ENCODE peak calls at places on chromosome 16, in four cellular contexts. S is sigmoid colon, L is H1, R is adrenal gland. M is an unnamed sample. For H3K27me3, the result is how much of the 10 kb centered on the place peaks cover.

GRCh38 chr16:50881331-50881830 is 139.5 kb downstream of the CYLD start:
- DNase-seq in S (no peak), R (no peak), L (no peak), M (no peak)

GRCh38 chr16:72415379-72415778 is 243.4 kb upstream of the PMFBP1 start:
- DNase-seq in R (no peak), S (no peak), L (no peak), M (no peak)

GRCh38 chr16:66899945-66900688 is 18.6 kb downstream of the CDH16 start:
- DNase-seq in L (no peak), R (peak), S (peak), M (peak)

GRCh38 chr16:65111306-65111705 is 10.6 kb downstream of the CDH11 start:
- DNase-seq in R (no peak), L (no peak), S (no peak), M (no peak)

GRCh38 chr16:87131061-87131995 is 185.9 kb downstream of the C16orf95 start:
- DNase-seq in S (peak), R (no peak), L (no peak), M (no peak)

GRCh38 chr16:50438041-50438437 is 69.3 kb upstream of the BRD7 start:
- DNase-seq in R (peak), S (no peak), L (no peak), M (no peak)

GRCh38 chr16:88570691-88571092 is 489 bp downstream of the ZC3H18 start:
- DNase-seq in L (no peak), S (no peak), R (no peak), M (no peak)

GRCh38 chr16:65548470-65548869 is 426.6 kb upstream of the CDH11 start:
- DNase-seq in S (no peak), R (no peak), L (no peak), M (no peak)

GRCh38 chr16:1245452-1246005 is 5.0 kb downstream of the TPSAB1 start:
- DNase-seq in R (no peak), S (peak), L (no peak), M (no peak)

GRCh38 chr16:79758615-79759346 is 158.2 kb upstream of the MAF start:
- DNase-seq in S (no peak), R (no peak), L (no peak), M (no peak)

GRCh38 chr16:22092143-22092933 is at the start of gene VWA3A:
- DNase-seq in S (no peak), L (no peak), R (peak), M (no peak)

GRCh38 chr16:22109258-22109898 is 17.0 kb downstream of the VWA3A start:
- DNase-seq in R (no peak), S (no peak), L (no peak), M (no peak)

GRCh38 chr16:70805380-70805779 is 4.4 kb upstream of the VAC14 start:
- DNase-seq in R (no peak), L (no peak), S (no peak), M (no peak)

GRCh38 chr16:81548901-81549546 is 104.4 kb downstream of the CMIP start:
- DNase-seq in R (no peak), L (no peak), S (no peak), M (no peak)

GRCh38 chr16:70304892-70305448 is 6.0 kb downstream of the DDX19B start:
- DNase-seq in L (no peak), S (no peak), R (no peak), M (no peak)

DNA sequence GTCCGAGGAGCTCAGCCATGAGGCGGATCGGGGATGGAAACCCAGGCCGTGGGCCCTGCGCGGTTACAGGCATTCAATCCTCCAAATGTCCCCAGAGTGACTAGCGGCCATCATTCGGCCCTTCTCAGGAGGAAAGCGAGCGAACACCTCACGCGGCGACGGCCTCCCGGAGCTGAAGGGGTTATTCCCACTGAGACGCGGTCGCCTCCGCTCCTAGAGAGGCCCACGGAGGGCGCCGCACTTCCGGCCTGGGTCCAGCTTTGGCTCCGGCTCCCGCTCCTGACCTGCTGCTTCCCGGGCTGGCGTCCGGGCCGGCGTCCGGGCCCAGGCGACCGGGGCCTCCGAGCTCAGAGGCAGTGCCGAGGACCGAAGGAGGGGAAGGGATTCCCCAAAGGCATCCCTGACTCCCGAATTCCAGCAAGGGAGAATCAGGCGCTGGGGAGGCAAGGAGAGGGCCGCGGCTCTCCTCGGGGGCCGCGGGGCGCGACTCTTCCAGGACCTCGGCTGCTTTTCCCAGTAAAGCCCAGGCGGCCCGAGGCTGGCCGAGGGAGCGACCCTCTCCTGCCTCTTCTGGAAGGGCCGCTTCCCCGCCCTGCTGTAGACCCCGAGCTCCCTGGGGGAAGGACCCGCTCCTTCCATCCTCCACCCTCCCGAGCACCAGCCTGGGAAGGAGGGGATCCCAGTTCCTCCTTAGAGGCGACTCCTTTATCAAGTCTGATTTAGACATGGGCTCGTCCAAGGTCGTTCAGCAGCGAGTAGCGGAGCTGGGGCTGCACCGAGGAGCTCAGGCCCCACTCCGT is 18.6 kb upstream of the ZNF629 start:
- DNase-seq in R (peak), L (no peak), S (peak), M (peak)
- TF ChIP-seq POLR2A in R (peak), L (no peak), S (peak), M (peak)

DNA sequence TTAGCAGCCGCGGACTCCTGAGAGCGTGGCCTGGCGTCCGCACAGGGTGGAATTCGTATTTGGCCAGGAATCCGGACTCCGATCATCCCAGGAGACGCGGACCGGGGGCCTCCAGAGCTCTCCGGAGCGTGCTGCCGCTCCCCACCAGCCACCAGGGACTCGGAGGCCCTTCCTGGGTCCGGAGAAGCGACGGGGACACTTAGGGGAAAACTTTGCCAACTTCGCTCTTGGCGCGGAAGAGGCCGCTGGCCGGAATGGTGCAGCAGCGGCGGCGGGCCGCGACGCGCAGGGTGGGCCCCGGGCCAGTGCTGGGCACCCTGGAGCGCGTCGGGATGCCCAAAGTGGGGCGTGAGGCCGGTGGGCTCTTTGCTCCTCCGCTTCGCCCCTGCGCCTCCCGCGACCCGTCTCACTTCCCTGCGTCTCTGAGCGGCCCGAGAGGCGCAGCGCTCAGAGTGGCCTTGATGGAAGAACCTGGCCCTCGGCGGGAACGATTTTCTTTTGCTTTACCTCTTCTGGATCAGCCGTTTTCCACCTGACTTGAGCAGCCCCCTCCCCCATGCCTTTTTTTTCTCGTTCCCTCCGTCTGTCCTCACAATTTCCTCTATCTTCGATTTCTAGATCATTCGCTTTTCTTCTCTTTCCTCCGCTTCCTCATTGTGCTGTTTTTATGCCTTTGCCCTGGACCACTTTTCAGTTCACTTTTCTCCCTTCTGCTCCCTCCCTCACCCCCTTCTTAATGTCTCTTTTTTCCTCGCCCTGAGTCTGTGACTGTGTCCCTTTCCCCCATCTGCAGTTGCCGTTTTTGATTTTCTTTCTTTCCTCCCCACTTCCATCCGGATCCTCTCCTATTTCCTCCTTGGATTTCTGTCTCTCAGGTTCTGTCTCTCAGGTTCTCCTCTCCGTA is 3.9 kb upstream of the IRX3 start:
- DNase-seq in R (no peak), L (no peak), S (peak), M (no peak)
- H3K27me3 ChIP-seq in R (half or more), L (under half), S (half or more), M (half or more)

GRCh38 chr16:2458887-2459646 is 842 bp upstream of the TEDC2 start:
- DNase-seq in R (no peak), S (no peak), L (no peak), M (no peak)
- TF ChIP-seq POLR2A in R (no peak), S (no peak), L (peak), M (no peak)

DNA sequence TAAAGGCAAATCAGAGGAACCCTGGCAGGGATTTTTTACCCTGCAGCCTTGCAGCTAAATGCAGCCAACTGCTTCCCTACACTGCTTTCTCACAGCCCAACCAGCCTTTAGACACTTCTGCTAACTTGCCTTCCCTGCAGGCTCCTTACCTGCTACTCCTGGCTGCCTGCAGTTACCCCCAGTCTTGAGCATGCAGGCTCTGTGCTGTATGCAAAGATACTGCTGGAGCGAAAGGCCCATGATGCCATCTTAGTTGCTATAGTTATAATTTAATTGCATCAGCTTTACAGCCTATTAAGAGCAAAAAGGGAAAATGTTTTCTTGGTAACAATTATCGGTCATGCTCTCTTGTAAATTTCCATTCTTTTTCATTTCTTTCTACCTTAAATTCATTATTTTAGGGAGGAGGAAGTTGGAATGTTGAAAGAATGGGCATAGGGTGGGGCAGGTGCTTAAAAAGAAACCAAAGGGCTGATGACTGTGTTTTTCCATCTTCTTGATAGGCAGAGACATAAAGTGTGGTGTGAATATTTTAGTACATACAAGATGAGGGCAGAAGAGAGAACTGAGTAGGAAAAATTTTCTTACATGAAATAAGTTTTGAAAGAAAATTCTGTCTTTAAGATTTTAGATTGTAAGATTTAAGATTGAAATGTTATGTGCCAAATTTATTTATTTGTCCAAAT is 20.0 kb downstream of the NUP93 start:
- DNase-seq in L (no peak), R (no peak), S (no peak), M (no peak)
- H3K27me3 ChIP-seq in L (under half), R (under half), S (under half), M (under half)